ENCODE peak calls at places on chromosomes 3 and 15, in six cellular contexts. F, D, P, B, N and E are unnamed samples.

GRCh38 chr3:66367979-66368378 is 132.8 kb downstream of the LRIG1 start:
- DNase-seq in F (no peak), D (no peak), P (no peak), B (no peak), N (no peak), E (peak; percentile 52)

GRCh38 chr15:98663606-98664005 is 15.3 kb downstream of the IGF1R start:
- DNase-seq in F (no peak), D (no peak), P (no peak), B (no peak), N (no peak), E (no peak)

GRCh38 chr3:154018100-154018696 is 103.0 kb upstream of the ARHGEF26 start:
- DNase-seq in F (no peak), D (no peak), P (peak; percentile 55), B (no peak), N (peak; percentile 27), E (no peak)

GRCh38 chr3:140206196-140207040 is 271.4 kb downstream of the CLSTN2 start:
- DNase-seq in F (no peak), D (peak; percentile 85), P (no peak), B (no peak), N (peak; percentile 28), E (peak; percentile 70)

GRCh38 chr15:38758001-38758400 is 193.4 kb upstream of the RASGRP1 start:
- DNase-seq in F (no peak), D (no peak), P (no peak), B (no peak), N (no peak), E (peak; percentile 50)

GRCh38 chr3:47162695-47163022 is 1.3 kb downstream of the SETD2 start:
- DNase-seq in F (no peak), D (no peak), P (no peak), B (no peak), N (peak; percentile 7), E (no peak)

GRCh38 chr3:27556854-27557253 is 72.7 kb upstream of the SLC4A7 start:
- DNase-seq in F (no peak), D (no peak), P (no peak), B (no peak), N (no peak), E (peak; percentile 41)

GRCh38 chr15:38894260-38894948 is 329.8 kb upstream of the RASGRP1 start:
- DNase-seq in F (no peak), D (no peak), P (no peak), B (no peak), N (peak; percentile 95), E (peak; percentile 68)

GRCh38 chr3:53152316-53152715 is 8.7 kb upstream of the PRKCD start:
- DNase-seq in F (no peak), D (no peak), P (no peak), B (no peak), N (no peak), E (no peak)

GRCh38 chr3:54228806-54229205 is 106.5 kb downstream of the CACNA2D3 start:
- DNase-seq in F (no peak), D (no peak), P (no peak), B (no peak), N (no peak), E (no peak)

GRCh38 chr15:74783072-74783807 is 1.4 kb downstream of the CSK start:
- DNase-seq in F (no peak), D (no peak), P (peak; percentile 54), B (no peak), N (no peak), E (peak; percentile 65)

GRCh38 chr3:134694445-134694844 is 43.6 kb upstream of the KY start:
- DNase-seq in F (no peak), D (no peak), P (no peak), B (no peak), N (no peak), E (no peak)

GRCh38 chr3:13064964-13065363 is 8.3 kb downstream of the IQSEC1 start:
- DNase-seq in F (no peak), D (no peak), P (no peak), B (no peak), N (no peak), E (peak; percentile 55)